ENCODE peak calls at places on chromosome 21, in nine cellular contexts. F is Panc1; K is IMR-90; T is aorta; U is tibial artery; J is CD4-positive, CD25-positive, alpha-beta regulatory T cell; B is stomach; O is SJSA1; G is fibroblast of lung. E is an unnamed sample.
A peak's percentile ranks its signal among the peaks of the same experiment; 100 is the strongest.

GRCh38 chr21:26797878-26798456 is 47.2 kb downstream of the ADAMTS1 start:
- DNase-seq in K (no peak), B (no peak), T (no peak), O (no peak), J (no peak), F (no peak), G (no peak), U (no peak), E (no peak)

GRCh38 chr21:33370292-33370691 is 32.9 kb upstream of the IFNGR2 start:
- DNase-seq in K (no peak), B (no peak), F (no peak), U (no peak), J (no peak), G (no peak), O (no peak), T (no peak), E (no peak)

GRCh38 chr21:26351661-26352060 is 181.1 kb upstream of the APP start:
- DNase-seq in T (no peak), B (no peak), F (no peak), J (no peak), G (no peak), O (no peak), U (no peak), K (no peak), E (no peak)

GRCh38 chr21:30818837-30819236 is 5.8 kb upstream of the KRTAP8-1 start:
- DNase-seq in J (no peak), O (no peak), F (no peak), U (no peak), T (no peak), G (no peak), B (no peak), K (no peak), E (no peak)

GRCh38 chr21:33643658-33644311 is 1.5 kb downstream of the ITSN1 start:
- DNase-seq in O (peak; percentile 58), J (peak; percentile 9), B (no peak), G (peak; percentile 29), F (no peak), T (no peak), K (no peak), U (no peak), E (no peak)

GRCh38 chr21:15309022-15309590 is 244.3 kb upstream of the NRIP1 start:
- DNase-seq in T (no peak), O (no peak), K (no peak), J (no peak), B (no peak), F (no peak), G (peak; percentile 64), U (no peak), E (no peak)

GRCh38 chr21:45995686-45996179 is 14.2 kb downstream of the COL6A1 start:
- DNase-seq in T (peak; percentile 42), B (peak; percentile 19), F (no peak), U (peak; percentile 65), G (no peak), J (no peak), K (no peak), O (no peak), E (no peak)

GRCh38 chr21:19340303-19340702 is 936.7 kb upstream of the TMPRSS15 start:
- DNase-seq in B (no peak), G (no peak), K (no peak), F (no peak), T (no peak), O (no peak), U (no peak), J (no peak), E (no peak)

GRCh38 chr21:25039461-25040380 is 567.6 kb downstream of the MRPL39 start:
- DNase-seq in B (no peak), G (peak; percentile 42), F (peak; percentile 4), O (no peak), J (no peak), U (no peak), T (no peak), K (peak; percentile 5), E (no peak)

GRCh38 chr21:15199414-15199813 is 134.6 kb upstream of the NRIP1 start:
- DNase-seq in K (no peak), B (no peak), J (no peak), G (no peak), F (no peak), T (no peak), U (no peak), O (no peak), E (no peak)

GRCh38 chr21:14883351-14883750 is 181.4 kb downstream of the NRIP1 start:
- DNase-seq in F (no peak), G (no peak), B (no peak), O (no peak), K (no peak), J (no peak), T (no peak), U (no peak), E (no peak)

GRCh38 chr21:32463889-32464300 is 51.4 kb downstream of the EVA1C start:
- DNase-seq in O (peak; percentile 97), F (peak; percentile 24), K (peak; percentile 94), G (peak; percentile 98), B (no peak), J (no peak), U (no peak), T (no peak), E (no peak)

GRCh38 chr21:43864313-43864805 is 664 bp upstream of the AGPAT3 start:
- DNase-seq in G (peak; percentile 21), T (no peak), O (peak; percentile 37), U (no peak), F (no peak), B (peak; percentile 79), K (peak; percentile 16), J (peak; percentile 31), E (peak; percentile 23)

GRCh38 chr21:32367158-32367557 is 25.7 kb downstream of the URB1 start:
- DNase-seq in J (no peak), T (no peak), B (no peak), U (no peak), G (no peak), F (no peak), O (no peak), K (no peak), E (no peak)

GRCh38 chr21:38712076-38712475 is 93.7 kb upstream of the ETS2 start:
- DNase-seq in U (peak; percentile 74), T (no peak), O (peak; percentile 19), J (no peak), F (peak; percentile 30), B (no peak), K (peak; percentile 27), G (peak; percentile 36), E (no peak)

GRCh38 chr21:38716088-38716487 is 89.6 kb upstream of the ETS2 start:
- DNase-seq in G (no peak), B (no peak), U (no peak), K (no peak), O (no peak), J (no peak), T (no peak), F (no peak), E (no peak)

GRCh38 chr21:38720074-38720473 is 85.7 kb upstream of the ETS2 start:
- DNase-seq in B (no peak), G (no peak), J (no peak), K (no peak), F (no peak), T (no peak), U (no peak), O (no peak), E (no peak)

GRCh38 chr21:38716942-38717341 is 88.8 kb upstream of the ETS2 start:
- DNase-seq in G (peak; percentile 48), K (peak; percentile 12), U (no peak), B (no peak), O (no peak), T (no peak), F (no peak), J (no peak), E (no peak)

GRCh38 chr21:38714998-38715397 is 90.7 kb upstream of the ETS2 start:
- DNase-seq in O (no peak), F (no peak), K (no peak), U (no peak), T (no peak), G (peak; percentile 10), B (no peak), J (no peak), E (no peak)
- H3K9me3 ChIP-seq in O (no peaks in the 10 kb centered on the region), F (no peaks in the 10 kb centered on the region), K (no peaks in the 10 kb centered on the region), U (no peaks in the 10 kb centered on the region), T (no peaks in the 10 kb centered on the region), G (no peaks in the 10 kb centered on the region), B (no peaks in the 10 kb centered on the region), J (no peaks in the 10 kb centered on the region), E (no peaks in the 10 kb centered on the region)

DNA sequence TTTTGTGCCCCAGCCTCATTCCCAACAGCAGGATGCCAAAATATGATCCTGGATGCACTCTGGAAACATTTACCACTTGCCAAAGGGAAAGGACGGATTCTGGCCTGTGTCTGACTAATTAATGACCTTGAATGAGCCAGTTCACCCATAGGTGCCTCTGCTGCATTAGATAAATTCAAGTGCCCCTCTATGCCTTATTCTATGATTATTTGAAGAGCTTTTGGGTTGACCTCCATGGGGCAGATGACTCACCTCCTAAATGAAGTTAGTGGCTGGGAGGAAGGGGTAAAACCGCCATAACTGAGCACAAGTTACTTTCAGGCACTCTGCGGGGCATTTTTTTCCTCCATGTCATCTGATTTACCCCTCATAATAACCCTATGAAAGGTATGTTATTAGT is 98.1 kb downstream of the CLIC6 start:
- DNase-seq in K (no peak), J (no peak), O (no peak), F (no peak), U (no peak), G (no peak), B (no peak), T (no peak), E (no peak)
- H3K4me1 ChIP-seq in K (peaks cover 4% of the 10 kb centered on the region), J (no peaks in the 10 kb centered on the region), O (peaks cover 6% of the 10 kb centered on the region), F (no peaks in the 10 kb centered on the region), U (no peaks in the 10 kb centered on the region), G (no peaks in the 10 kb centered on the region), B (no peaks in the 10 kb centered on the region), T (no peaks in the 10 kb centered on the region), E (no peaks in the 10 kb centered on the region)

GRCh38 chr21:42811960-42812359 is 67.4 kb downstream of the WDR4 start:
- DNase-seq in K (no peak), U (no peak), T (no peak), J (no peak), F (no peak), B (no peak), G (no peak), O (no peak), E (no peak)

GRCh38 chr21:42819861-42820512 is 59.4 kb downstream of the WDR4 start:
- DNase-seq in K (no peak), F (no peak), U (no peak), T (no peak), J (no peak), O (no peak), B (no peak), G (no peak), E (no peak)

GRCh38 chr21:42809577-42810440 is 69.5 kb downstream of the WDR4 start:
- DNase-seq in B (no peak), U (no peak), F (no peak), G (no peak), K (no peak), T (no peak), J (no peak), O (no peak), E (no peak)

GRCh38 chr21:42818328-42818749 is 61.0 kb downstream of the WDR4 start:
- DNase-seq in J (peak; percentile 60), F (no peak), K (peak; percentile 39), B (peak; percentile 78), G (peak; percentile 36), T (peak; percentile 71), O (peak; percentile 38), U (peak; percentile 74), E (peak; percentile 38)

GRCh38 chr21:42815217-42815616 is 64.1 kb downstream of the WDR4 start:
- DNase-seq in K (no peak), B (no peak), T (no peak), F (no peak), G (no peak), J (no peak), O (no peak), U (no peak), E (no peak)
- H3K9me3 ChIP-seq in K (peaks cover 3% of the 10 kb centered on the region), B (no peaks in the 10 kb centered on the region), T (no peaks in the 10 kb centered on the region), F (peaks cover 8% of the 10 kb centered on the region), G (no peaks in the 10 kb centered on the region), J (peaks cover 2% of the 10 kb centered on the region), O (peaks cover 6% of the 10 kb centered on the region), U (no peaks in the 10 kb centered on the region), E (no peaks in the 10 kb centered on the region)

GRCh38 chr21:44872266-44872567 is 1.3 kb downstream of the PTTG1IP start:
- DNase-seq in B (no peak), O (no peak), K (no peak), T (no peak), G (no peak), U (no peak), F (no peak), J (no peak), E (no peak)
- H3K4me1 ChIP-seq in B (peaks cover 80% of the 10 kb centered on the region), O (peaks cover 71% of the 10 kb centered on the region), K (peaks cover 25% of the 10 kb centered on the region), T (peaks cover 4% of the 10 kb centered on the region), G (peaks cover 31% of the 10 kb centered on the region), U (peaks cover 68% of the 10 kb centered on the region), F (peaks cover 39% of the 10 kb centered on the region), J (peaks cover 73% of the 10 kb centered on the region), E (peaks cover 55% of the 10 kb centered on the region)